ENCODE peak calls at places on chromosomes 1 and 21, in seven cellular contexts. Q is activated naive CD4-positive, alpha-beta T cell; Y is NCI-H446; H is A549; R is fibroblast of lung; C is aorta; K is activated T-helper 1 cell treated with anti-CD3 and anti-CD28 coated beads, Interleukin-2, amount 50 U/mL, for 16 hours. A is an unnamed sample.

GRCh38 chr1:61424382-61424781 is 300.6 kb downstream of the TM2D1 start:
- DNase-seq in Q (no peak), K (no peak), C (no peak), Y (no peak), R (no peak), H (no peak), A (no peak)

GRCh38 chr1:153649137-153649866 is 9.2 kb upstream of the SNAPIN start:
- DNase-seq in R (no peak), C (no peak), Y (no peak), K (no peak), H (no peak), Q (no peak), A (no peak)

GRCh38 chr21:36297555-36297937 is 22.5 kb upstream of the MORC3 start:
- DNase-seq in C (no peak), R (no peak), Y (no peak), K (no peak), Q (no peak), H (no peak), A (no peak)

GRCh38 chr1:224301391-224301790 is 28.6 kb downstream of the NVL start:
- DNase-seq in Q (no peak), Y (no peak), R (no peak), C (no peak), K (no peak), H (no peak), A (no peak)

GRCh38 chr21:33949516-33950424 is 34.2 kb upstream of the ATP5PO start:
- DNase-seq in K (peak; percentile 14), H (no peak), Y (no peak), C (no peak), R (no peak), Q (no peak), A (no peak)

GRCh38 chr1:187264995-187265602 is 436.4 kb downstream of the PLA2G4A start:
- DNase-seq in Q (no peak), H (peak; percentile 61), K (no peak), R (peak; percentile 65), C (no peak), Y (peak; percentile 92), A (peak; percentile 70)

GRCh38 chr1:53851571-53852282 is 13.6 kb upstream of the NDC1 start:
- DNase-seq in Q (no peak), K (no peak), C (no peak), R (no peak), H (no peak), Y (no peak), A (no peak)

GRCh38 chr1:50371749-50372148 is 51.5 kb downstream of the DMRTA2 start:
- DNase-seq in R (no peak), C (no peak), K (no peak), Y (no peak), H (peak; percentile 6), Q (no peak), A (no peak)

GRCh38 chr1:230120949-230121381 is 53.9 kb downstream of the GALNT2 start:
- DNase-seq in R (no peak), Q (no peak), K (no peak), H (peak; percentile 66), Y (peak; percentile 12), C (no peak), A (peak; percentile 38)

GRCh38 chr1:6016191-6016865 is 24.1 kb upstream of the NPHP4 start:
- DNase-seq in R (peak; percentile 77), C (peak; percentile 29), Y (no peak), H (no peak), Q (no peak), K (no peak), A (no peak)

GRCh38 chr1:244970236-244970652 is 105.9 kb upstream of the HNRNPU start:
- DNase-seq in Y (peak; percentile 89), H (peak; percentile 90), R (peak; percentile 67), K (no peak), Q (no peak), C (no peak), A (no peak)

GRCh38 chr1:31762726-31763670 is 1.1 kb downstream of the ADGRB2 start:
- DNase-seq in H (peak; percentile 70), Q (peak; percentile 27), K (peak; percentile 37), C (peak; percentile 73), R (peak; percentile 37), Y (peak; percentile 86), A (peak; percentile 92)

GRCh38 chr1:63888984-63889383 is 115.2 kb downstream of the ROR1 start:
- DNase-seq in H (no peak), Y (no peak), C (no peak), K (no peak), Q (no peak), R (peak; percentile 34), A (no peak)

GRCh38 chr1:179824265-179824664 is 53.3 kb downstream of the TOR1AIP2 start:
- DNase-seq in Y (no peak), H (no peak), R (no peak), K (no peak), Q (no peak), C (no peak), A (no peak)

GRCh38 chr1:236020359-236021000 is 44.4 kb downstream of the NID1 start:
- DNase-seq in H (no peak), K (no peak), C (no peak), R (no peak), Q (no peak), Y (no peak), A (no peak)

GRCh38 chr1:111948209-111949131 is 41.0 kb downstream of the KCND3 start:
- DNase-seq in H (no peak), Y (peak; percentile 96), R (peak; percentile 34), C (peak; percentile 53), Q (no peak), K (no peak), A (no peak)

GRCh38 chr1:24717867-24718650 is 27.2 kb upstream of the CLIC4 start:
- DNase-seq in Y (no peak), C (no peak), R (no peak), Q (no peak), K (no peak), H (no peak), A (no peak)

GRCh38 chr1:165501351-165501974 is 42.3 kb upstream of the LRRC52 start:
- DNase-seq in C (no peak), K (no peak), H (no peak), Y (no peak), R (no peak), Q (no peak), A (no peak)

GRCh38 chr1:174448964-174449363 is 1.2 kb downstream of the GPR52 start:
- DNase-seq in K (no peak), C (no peak), H (no peak), R (peak; percentile 37), Y (peak; percentile 67), Q (no peak), A (no peak)

GRCh38 chr1:217369996-217370551 is 260.8 kb downstream of the GPATCH2 start:
- DNase-seq in K (no peak), R (no peak), H (no peak), C (no peak), Y (no peak), Q (no peak), A (no peak)

GRCh38 chr1:14787604-14788003 is 189.1 kb downstream of the KAZN start:
- DNase-seq in C (no peak), Y (no peak), K (no peak), H (no peak), Q (no peak), R (no peak), A (peak; percentile 55)

A was measured in Calu3.